ENCODE peak calls at places on chromosomes 1 and 21, in seven cellular contexts. Z, G, R, U, I, L and K are unnamed samples.

GRCh38 chr21:45386728-45387371 is 18.1 kb upstream of the COL18A1 start:
- DNase-seq in G (no peak), I (peak), R (peak), U (no peak), L (peak), Z (no peak), K (no peak)

GRCh38 chr1:219798283-219799030 is 129.9 kb downstream of the SLC30A10 start:
- DNase-seq in U (no peak), G (no peak), R (peak), I (peak), L (peak), Z (no peak), K (no peak)

GRCh38 chr1:172499636-172500141 is 33.3 kb upstream of the SUCO start:
- DNase-seq in U (no peak), R (no peak), L (peak), G (no peak), I (peak), Z (no peak), K (no peak)

GRCh38 chr1:32240140-32240951 is 6.7 kb upstream of the FAM167B start:
- DNase-seq in Z (peak), U (peak), G (peak), R (peak), I (peak), L (no peak), K (peak)

GRCh38 chr1:11680270-11681070 is 478 bp downstream of the MAD2L2 start:
- DNase-seq in R (no peak), L (peak), Z (no peak), I (no peak), G (no peak), U (no peak), K (no peak)

GRCh38 chr1:176696109-176696508 is 233.1 kb downstream of the PAPPA2 start:
- DNase-seq in R (no peak), Z (no peak), U (no peak), G (no peak), I (no peak), L (peak), K (no peak)

GRCh38 chr1:64236584-64236983 is 33.2 kb downstream of the UBE2U start:
- DNase-seq in U (no peak), L (no peak), I (no peak), Z (no peak), G (no peak), R (no peak), K (no peak)

GRCh38 chr1:20481643-20482498 is 4.1 kb downstream of the CAMK2N1 start:
- DNase-seq in U (no peak), R (no peak), G (no peak), Z (no peak), I (no peak), L (no peak), K (no peak)

GRCh38 chr1:195965475-195965874 is 642.8 kb downstream of the KCNT2 start:
- DNase-seq in Z (no peak), R (no peak), U (no peak), G (no peak), L (no peak), I (no peak), K (no peak)

GRCh38 chr1:89754518-89754917 is 66.3 kb upstream of the LRRC8D start:
- DNase-seq in G (no peak), I (peak), Z (no peak), U (no peak), R (peak), L (no peak), K (no peak)

GRCh38 chr1:204853446-204853845 is 17.2 kb upstream of the NFASC start:
- DNase-seq in L (no peak), G (no peak), I (no peak), U (no peak), R (no peak), Z (no peak), K (no peak)

GRCh38 chr1:117150316-117150715 is 28.8 kb upstream of the TRIM45 start:
- DNase-seq in U (no peak), L (no peak), I (no peak), G (no peak), Z (no peak), R (peak), K (no peak)

GRCh38 chr1:176770066-176770465 is 307.1 kb downstream of the PAPPA2 start:
- DNase-seq in G (no peak), U (no peak), R (no peak), L (no peak), Z (no peak), I (peak), K (no peak)

GRCh38 chr1:160607051-160608032 is 28.0 kb upstream of the CD84 start:
- DNase-seq in U (no peak), I (peak), R (peak), G (peak), Z (no peak), L (peak), K (no peak)

GRCh38 chr21:37565530-37566223 is 199.1 kb downstream of the DYRK1A start:
- DNase-seq in L (no peak), G (no peak), I (peak), Z (no peak), U (no peak), R (peak), K (no peak)

GRCh38 chr1:108644984-108645383 is 15.9 kb downstream of the HENMT1 start:
- DNase-seq in I (no peak), L (no peak), U (no peak), R (no peak), Z (no peak), G (peak), K (no peak)

GRCh38 chr1:26697441-26697977 is 1.7 kb downstream of the ARID1A start:
- DNase-seq in Z (no peak), U (no peak), R (no peak), I (no peak), G (no peak), L (no peak), K (no peak)

GRCh38 chr1:213397638-213398037 is 346.6 kb downstream of the RPS6KC1 start:
- DNase-seq in U (no peak), G (no peak), Z (no peak), R (no peak), I (no peak), L (no peak), K (no peak)

GRCh38 chr1:164628758-164629157 is 69.8 kb downstream of the PBX1 start:
- DNase-seq in L (no peak), U (no peak), I (no peak), G (no peak), Z (no peak), R (no peak), K (no peak)

GRCh38 chr1:40039245-40039756 is 1.2 kb upstream of the CAP1 start:
- DNase-seq in R (peak), U (no peak), I (peak), Z (no peak), L (peak), G (peak), K (no peak)

GRCh38 chr1:194151056-194151455 is 964.6 kb upstream of the B3GALT2 start:
- DNase-seq in Z (no peak), U (no peak), R (no peak), G (no peak), I (no peak), L (no peak), K (no peak)

GRCh38 chr1:233032916-233033315 is 82.5 kb downstream of the NTPCR start:
- DNase-seq in G (no peak), U (no peak), R (no peak), Z (no peak), L (no peak), I (no peak), K (no peak)

GRCh38 chr1:145784409-145784808 is 39.5 kb downstream of the RNF115 start:
- DNase-seq in U (no peak), L (no peak), I (no peak), Z (no peak), G (no peak), R (no peak), K (no peak)

GRCh38 chr1:165577707-165578106 is 33.9 kb downstream of the LRRC52 start:
- DNase-seq in L (no peak), R (no peak), Z (no peak), G (no peak), I (no peak), U (no peak), K (no peak)

GRCh38 chr1:28172690-28173150 is 3.8 kb downstream of the PTAFR start:
- DNase-seq in G (peak), I (no peak), Z (no peak), R (no peak), U (no peak), L (no peak), K (peak)